ENCODE peak calls at places on chromosomes 1 and 21, in six cellular contexts. R is esophagus squamous epithelium, G is ovary, I is stomach, O is prostate gland, N is breast epithelium. U is an unnamed sample.

GRCh38 chr21:25708467-25709065 is 26.1 kb downstream of the ATP5PF start:
- DNase-seq in R (no peak), G (peak; percentile 15), I (peak; percentile 40), O (peak; percentile 36), N (no peak), U (peak; percentile 37)

GRCh38 chr1:92444351-92444750 is 42.4 kb downstream of the GFI1 start:
- DNase-seq in R (no peak), G (no peak), I (no peak), O (no peak), N (no peak), U (no peak)

GRCh38 chr21:45228171-45228641 is 59.5 kb downstream of the POFUT2 start:
- DNase-seq in R (no peak), G (no peak), I (no peak), O (no peak), N (peak; percentile 49), U (no peak)

GRCh38 chr1:178692564-178693327 is 32.3 kb upstream of the RALGPS2 start:
- DNase-seq in R (no peak), G (no peak), I (no peak), O (no peak), N (no peak), U (no peak)

GRCh38 chr1:223712184-223712855 is at the start of gene CAPN2:
- DNase-seq in R (no peak), G (peak; percentile 85), I (peak; percentile 89), O (peak; percentile 78), N (peak; percentile 76), U (peak; percentile 84)

GRCh38 chr1:51392241-51392640 is 61.9 kb upstream of the TTC39A start:
- DNase-seq in R (no peak), G (no peak), I (no peak), O (no peak), N (no peak), U (no peak)

GRCh38 chr1:37250371-37250770 is 216.1 kb upstream of the GRIK3 start:
- DNase-seq in R (no peak), G (no peak), I (no peak), O (no peak), N (no peak), U (no peak)

GRCh38 chr1:174191255-174191906 is 32.1 kb downstream of the RABGAP1L start:
- DNase-seq in R (no peak), G (no peak), I (no peak), O (no peak), N (no peak), U (no peak)

GRCh38 chr21:39221282-39221996 is 38.2 kb upstream of the PSMG1 start:
- DNase-seq in R (no peak), G (no peak), I (no peak), O (no peak), N (no peak), U (peak; percentile 73)

GRCh38 chr1:98761238-98761637 is 99.7 kb downstream of the SNX7 start:
- DNase-seq in R (no peak), G (no peak), I (no peak), O (no peak), N (no peak), U (no peak)

GRCh38 chr1:109399326-109399957 is 1.7 kb upstream of the SORT1 start:
- DNase-seq in R (no peak), G (no peak), I (no peak), O (peak; percentile 61), N (no peak), U (no peak)

GRCh38 chr1:204506091-204506968 is 9.9 kb upstream of the MDM4 start:
- DNase-seq in R (no peak), G (peak; percentile 48), I (peak; percentile 70), O (peak; percentile 63), N (peak; percentile 70), U (peak; percentile 67)

GRCh38 chr21:27462786-27463185 is 495.9 kb upstream of the ADAMTS5 start:
- DNase-seq in R (no peak), G (no peak), I (no peak), O (no peak), N (no peak), U (no peak)

GRCh38 chr21:45164124-45164511 is 89.7 kb downstream of the ADARB1 start:
- DNase-seq in R (no peak), G (no peak), I (no peak), O (no peak), N (peak; percentile 77), U (no peak)

GRCh38 chr21:33939224-33939623 is 23.6 kb upstream of the ATP5PO start:
- DNase-seq in R (no peak), G (no peak), I (no peak), O (no peak), N (no peak), U (no peak)

GRCh38 chr1:211548321-211549091 is 30.5 kb downstream of the SLC30A1 start:
- DNase-seq in R (no peak), G (no peak), I (no peak), O (no peak), N (no peak), U (peak; percentile 20)

DNA sequence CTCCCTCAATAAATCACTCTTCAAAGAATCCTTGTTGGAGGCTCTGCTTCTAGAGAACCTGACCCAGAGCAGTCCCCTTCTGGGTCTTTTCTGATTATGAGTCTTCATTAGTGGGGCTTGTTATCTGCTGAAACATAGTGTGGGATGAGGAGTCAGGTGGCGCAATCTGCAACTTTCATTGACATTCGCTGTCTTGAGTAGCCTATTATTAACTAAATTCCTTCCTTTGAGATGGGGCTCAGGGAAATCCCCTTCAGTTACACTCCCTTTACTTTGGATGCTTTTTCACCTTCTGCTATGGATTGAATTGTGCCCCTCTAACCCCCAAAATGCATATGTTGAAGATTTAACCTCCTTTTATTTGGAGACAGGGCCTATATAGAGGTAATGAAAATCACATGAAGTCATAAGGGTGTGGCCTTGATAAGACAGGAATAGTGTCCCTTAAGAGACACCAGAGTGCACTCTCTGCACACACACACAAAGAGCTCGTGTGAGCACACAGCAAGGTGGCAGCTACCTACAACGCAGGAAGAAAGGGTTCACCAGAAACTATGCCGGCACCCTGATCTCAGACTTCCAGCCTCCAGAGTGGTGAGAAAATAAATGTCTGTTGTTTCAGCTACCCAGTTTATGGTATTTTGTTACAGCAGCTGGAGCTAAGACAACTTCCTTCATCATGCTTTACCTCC is 19.5 kb downstream of the DIO1 start:
- DNase-seq in R (no peak), G (no peak), I (no peak), O (no peak), N (no peak), U (no peak)
- TF ChIP-seq CTCF in R (no peak), G (no peak), I (no peak), O (no peak), N (no peak), U (no peak)

GRCh38 chr1:84259376-84259775 is 42.1 kb upstream of the SAMD13 start:
- DNase-seq in R (no peak), G (no peak), I (no peak), O (no peak), N (no peak), U (no peak)
- TF ChIP-seq POLR2A in R (no peak), G (no peak), I (no peak), O (no peak), N (no peak), U (no peak)

GRCh38 chr1:16137890-16138467 is 17.9 kb downstream of the EPHA2 start:
- DNase-seq in R (no peak), G (no peak), I (no peak), O (no peak), N (no peak), U (no peak)

GRCh38 chr1:16138772-16139221 is 17.1 kb downstream of the EPHA2 start:
- DNase-seq in R (no peak), G (no peak), I (no peak), O (no peak), N (no peak), U (no peak)

GRCh38 chr1:16141573-16142336 is 14.1 kb downstream of the EPHA2 start:
- DNase-seq in R (no peak), G (peak; percentile 57), I (no peak), O (peak; percentile 57), N (peak; percentile 64), U (peak; percentile 34)

GRCh38 chr1:16140068-16140596 is 15.7 kb downstream of the EPHA2 start:
- DNase-seq in R (no peak), G (no peak), I (no peak), O (no peak), N (no peak), U (no peak)

GRCh38 chr1:16139473-16139962 is 16.4 kb downstream of the EPHA2 start:
- DNase-seq in R (no peak), G (no peak), I (no peak), O (no peak), N (no peak), U (no peak)
- TF ChIP-seq CTCF in R (no peak), G (no peak), I (no peak), O (no peak), N (no peak), U (no peak)

DNA sequence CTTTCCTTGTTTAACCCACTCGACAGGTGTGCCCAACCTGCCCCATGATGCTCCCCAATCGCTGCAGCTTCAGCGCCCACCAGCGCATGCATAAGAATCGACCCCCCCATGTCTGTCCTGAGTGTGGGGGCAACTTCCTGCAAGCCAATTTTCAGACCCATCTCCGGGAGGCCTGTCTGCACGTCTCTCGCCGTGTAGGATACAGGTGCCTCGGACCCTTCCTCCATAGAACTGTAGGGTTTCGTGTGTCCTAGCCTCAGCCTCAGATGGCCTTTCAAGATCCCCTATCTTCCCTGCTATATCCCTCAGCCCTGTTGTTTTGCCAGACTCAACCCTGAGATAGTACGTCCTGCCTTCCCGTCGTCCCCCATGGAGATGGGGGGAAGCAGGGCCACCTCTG is 6.4 kb downstream of the ZNF687 start:
- DNase-seq in R (no peak), G (no peak), I (no peak), O (no peak), N (no peak), U (no peak)
- TF ChIP-seq POLR2A in R (no peak), G (no peak), I (no peak), O (no peak), N (no peak), U (no peak)

GRCh38 chr21:41411449-41412089 is 14.5 kb upstream of the MX1 start:
- DNase-seq in R (no peak), G (no peak), I (peak; percentile 74), O (no peak), N (no peak), U (peak; percentile 73)
- TF ChIP-seq CTCF in R (peak; percentile 35), G (no peak), I (no peak), O (no peak), N (no peak), U (peak; percentile 36)

GRCh38 chr1:154181944-154182341 is 10.0 kb downstream of the TPM3 start:
- DNase-seq in R (no peak), G (no peak), I (no peak), O (no peak), N (no peak), U (no peak)
- TF ChIP-seq POLR2A in R (no peak), G (no peak), I (no peak), O (peak; percentile 38), N (no peak), U (no peak)

GRCh38 chr1:184429342-184429741 is 42.5 kb downstream of the C1orf21 start:
- DNase-seq in R (no peak), G (no peak), I (no peak), O (no peak), N (no peak), U (no peak)

GRCh38 chr1:184426278-184426674 is 39.4 kb downstream of the C1orf21 start:
- DNase-seq in R (no peak), G (no peak), I (no peak), O (no peak), N (no peak), U (no peak)

GRCh38 chr1:184427722-184428121 is 40.9 kb downstream of the C1orf21 start:
- DNase-seq in R (no peak), G (no peak), I (no peak), O (no peak), N (no peak), U (peak; percentile 9)

GRCh38 chr1:184425449-184426277 is 38.8 kb downstream of the C1orf21 start:
- DNase-seq in R (no peak), G (no peak), I (peak; percentile 38), O (peak; percentile 69), N (no peak), U (no peak)

GRCh38 chr1:184428604-184429003 is 41.8 kb downstream of the C1orf21 start:
- DNase-seq in R (no peak), G (no peak), I (no peak), O (no peak), N (no peak), U (no peak)
- TF ChIP-seq CTCF in R (no peak), G (no peak), I (no peak), O (no peak), N (no peak), U (no peak)

U was measured in thyroid gland.